ENCODE peak calls at places on chromosomes 4 and X, in nine cellular contexts. One of them, this sample, is unnamed.

GRCh38 chr4:17066972-17067371 is 168.5 kb upstream of the LDB2 start:
- DNase-seq in A549: peak
- DNase-seq in suprapubic skin: no peak
- DNase-seq in H54: peak
- DNase-seq in heart left ventricle: no peak
- DNase-seq in HCT116: no peak
- DNase-seq in H1: no peak
- DNase-seq in breast epithelium: no peak
- DNase-seq in endothelial cell of umbilical vein: peak
- DNase-seq in this sample: no peak

GRCh38 chr4:23942491-23942890 is 52.6 kb upstream of the PPARGC1A start:
- DNase-seq in A549: no peak
- DNase-seq in suprapubic skin: no peak
- DNase-seq in H54: no peak
- DNase-seq in heart left ventricle: no peak
- DNase-seq in HCT116: no peak
- DNase-seq in H1: no peak
- DNase-seq in breast epithelium: no peak
- DNase-seq in endothelial cell of umbilical vein: no peak
- DNase-seq in this sample: no peak

GRCh38 chrX:47175588-47175980 is 18.0 kb upstream of the UBA1 start:
- DNase-seq in A549: no peak
- DNase-seq in suprapubic skin: peak
- DNase-seq in H54: no peak
- DNase-seq in heart left ventricle: no peak
- DNase-seq in HCT116: no peak
- DNase-seq in H1: no peak
- DNase-seq in breast epithelium: no peak
- DNase-seq in endothelial cell of umbilical vein: no peak
- DNase-seq in this sample: peak

GRCh38 chr4:24433515-24434192 is 150.7 kb downstream of the DHX15 start:
- DNase-seq in A549: no peak
- DNase-seq in suprapubic skin: no peak
- DNase-seq in H54: no peak
- DNase-seq in heart left ventricle: no peak
- DNase-seq in HCT116: no peak
- DNase-seq in H1: no peak
- DNase-seq in breast epithelium: no peak
- DNase-seq in endothelial cell of umbilical vein: no peak
- DNase-seq in this sample: no peak

GRCh38 chr4:47705326-47705981 is 132.4 kb downstream of the CORIN start:
- DNase-seq in A549: no peak
- DNase-seq in suprapubic skin: no peak
- DNase-seq in H54: no peak
- DNase-seq in heart left ventricle: no peak
- DNase-seq in HCT116: no peak
- DNase-seq in H1: no peak
- DNase-seq in breast epithelium: no peak
- DNase-seq in endothelial cell of umbilical vein: no peak
- DNase-seq in this sample: no peak

GRCh38 chr4:65747386-65747785 is 77.1 kb upstream of the EPHA5 start:
- DNase-seq in A549: no peak
- DNase-seq in suprapubic skin: no peak
- DNase-seq in H54: no peak
- DNase-seq in heart left ventricle: no peak
- DNase-seq in HCT116: no peak
- DNase-seq in H1: no peak
- DNase-seq in breast epithelium: no peak
- DNase-seq in endothelial cell of umbilical vein: peak
- DNase-seq in this sample: no peak

GRCh38 chr4:15929555-15929954 is 9.0 kb downstream of the FGFBP1 start:
- DNase-seq in A549: no peak
- DNase-seq in suprapubic skin: no peak
- DNase-seq in H54: no peak
- DNase-seq in heart left ventricle: no peak
- DNase-seq in HCT116: no peak
- DNase-seq in H1: no peak
- DNase-seq in breast epithelium: no peak
- DNase-seq in endothelial cell of umbilical vein: no peak
- DNase-seq in this sample: no peak

GRCh38 chrX:41085883-41086626 is 810 bp downstream of the USP9X start:
- DNase-seq in A549: peak
- DNase-seq in suprapubic skin: peak
- DNase-seq in H54: no peak
- DNase-seq in heart left ventricle: peak
- DNase-seq in HCT116: no peak
- DNase-seq in H1: peak
- DNase-seq in breast epithelium: peak
- DNase-seq in endothelial cell of umbilical vein: peak
- DNase-seq in this sample: peak

GRCh38 chr4:84727491-84727890 is 144.6 kb downstream of the CDS1 start:
- DNase-seq in A549: no peak
- DNase-seq in suprapubic skin: no peak
- DNase-seq in H54: no peak
- DNase-seq in heart left ventricle: no peak
- DNase-seq in HCT116: no peak
- DNase-seq in H1: no peak
- DNase-seq in breast epithelium: no peak
- DNase-seq in endothelial cell of umbilical vein: no peak
- DNase-seq in this sample: no peak

GRCh38 chr4:12852338-12853307 is 631.5 kb downstream of the RAB28 start:
- DNase-seq in A549: peak
- DNase-seq in suprapubic skin: no peak
- DNase-seq in H54: no peak
- DNase-seq in heart left ventricle: peak
- DNase-seq in HCT116: peak
- DNase-seq in H1: no peak
- DNase-seq in breast epithelium: no peak
- DNase-seq in endothelial cell of umbilical vein: peak
- DNase-seq in this sample: no peak

GRCh38 chrX:154721155-154721554 is 29.7 kb downstream of the GAB3 start:
- DNase-seq in A549: no peak
- DNase-seq in suprapubic skin: no peak
- DNase-seq in H54: no peak
- DNase-seq in heart left ventricle: no peak
- DNase-seq in HCT116: no peak
- DNase-seq in H1: no peak
- DNase-seq in breast epithelium: no peak
- DNase-seq in endothelial cell of umbilical vein: no peak
- DNase-seq in this sample: no peak

GRCh38 chr4:102715057-102715456 is 45.7 kb downstream of the MANBA start:
- DNase-seq in A549: no peak
- DNase-seq in suprapubic skin: no peak
- DNase-seq in H54: no peak
- DNase-seq in heart left ventricle: no peak
- DNase-seq in HCT116: no peak
- DNase-seq in H1: no peak
- DNase-seq in breast epithelium: no peak
- DNase-seq in endothelial cell of umbilical vein: no peak
- DNase-seq in this sample: no peak

GRCh38 chr4:127007336-127007735 is 625.4 kb upstream of the INTU start:
- DNase-seq in A549: no peak
- DNase-seq in suprapubic skin: no peak
- DNase-seq in H54: no peak
- DNase-seq in heart left ventricle: no peak
- DNase-seq in HCT116: no peak
- DNase-seq in H1: no peak
- DNase-seq in breast epithelium: no peak
- DNase-seq in endothelial cell of umbilical vein: no peak
- DNase-seq in this sample: no peak

GRCh38 chr4:4585012-4585670 is 43.3 kb upstream of the STX18 start:
- DNase-seq in A549: no peak
- DNase-seq in suprapubic skin: no peak
- DNase-seq in H54: no peak
- DNase-seq in heart left ventricle: no peak
- DNase-seq in HCT116: no peak
- DNase-seq in H1: no peak
- DNase-seq in breast epithelium: no peak
- DNase-seq in endothelial cell of umbilical vein: no peak
- DNase-seq in this sample: no peak

GRCh38 chr4:110449947-110450346 is 26.0 kb upstream of the ENPEP start:
- DNase-seq in A549: no peak
- DNase-seq in suprapubic skin: no peak
- DNase-seq in H54: no peak
- DNase-seq in heart left ventricle: no peak
- DNase-seq in HCT116: no peak
- DNase-seq in H1: no peak
- DNase-seq in breast epithelium: no peak
- DNase-seq in endothelial cell of umbilical vein: no peak
- DNase-seq in this sample: no peak

GRCh38 chrX:125202486-125203378 is 116.9 kb upstream of the TEX13C start:
- DNase-seq in A549: no peak
- DNase-seq in suprapubic skin: peak
- DNase-seq in H54: no peak
- DNase-seq in heart left ventricle: no peak
- DNase-seq in HCT116: no peak
- DNase-seq in H1: peak
- DNase-seq in breast epithelium: no peak
- DNase-seq in endothelial cell of umbilical vein: no peak
- DNase-seq in this sample: no peak

GRCh38 chrX:27964432-27964831 is 16.8 kb downstream of the DCAF8L1 start:
- DNase-seq in A549: peak
- DNase-seq in suprapubic skin: no peak
- DNase-seq in H54: no peak
- DNase-seq in heart left ventricle: no peak
- DNase-seq in HCT116: no peak
- DNase-seq in H1: no peak
- DNase-seq in breast epithelium: no peak
- DNase-seq in endothelial cell of umbilical vein: peak
- DNase-seq in this sample: no peak

GRCh38 chr4:4859010-4859798 is at the start of gene MSX1:
- DNase-seq in A549: peak
- DNase-seq in suprapubic skin: peak
- DNase-seq in H54: peak
- DNase-seq in heart left ventricle: peak
- DNase-seq in HCT116: peak
- DNase-seq in H1: peak
- DNase-seq in breast epithelium: peak
- DNase-seq in endothelial cell of umbilical vein: peak
- DNase-seq in this sample: peak

GRCh38 chr4:52266537-52267137 is 215.5 kb downstream of the SPATA18 start:
- DNase-seq in A549: no peak
- DNase-seq in suprapubic skin: no peak
- DNase-seq in H54: no peak
- DNase-seq in heart left ventricle: no peak
- DNase-seq in HCT116: no peak
- DNase-seq in H1: no peak
- DNase-seq in breast epithelium: no peak
- DNase-seq in endothelial cell of umbilical vein: no peak
- DNase-seq in this sample: no peak

DNA sequence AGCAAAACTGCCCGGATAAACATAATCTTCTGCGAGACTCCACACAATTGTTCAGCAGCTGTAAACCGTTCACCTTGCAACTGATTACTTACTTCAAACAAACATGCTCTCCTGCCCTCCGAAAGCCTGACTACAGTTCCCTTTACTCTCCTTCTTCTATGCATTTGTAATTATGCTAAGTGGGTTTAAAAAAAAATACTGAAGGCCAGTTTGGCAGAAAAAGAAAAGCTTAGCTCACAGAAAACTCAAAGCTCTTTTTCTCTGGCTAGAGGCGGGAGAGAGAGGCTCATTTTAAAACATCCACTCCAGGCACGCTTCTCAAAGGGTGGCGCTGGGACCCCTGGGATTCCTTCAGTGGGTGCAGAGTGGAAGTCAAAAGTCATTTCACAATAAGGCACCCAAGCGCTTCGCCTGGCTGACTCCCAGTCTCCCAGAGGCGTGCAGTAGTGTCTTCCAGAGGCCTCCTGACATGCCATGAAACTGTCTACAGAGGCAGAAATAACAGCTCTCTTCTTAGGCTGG is 1.9 kb downstream of the DHRSX start:
- DNase-seq in A549: peak
- DNase-seq in suprapubic skin: no peak
- DNase-seq in H54: no peak
- DNase-seq in heart left ventricle: no peak
- DNase-seq in HCT116: no peak
- DNase-seq in H1: no peak
- DNase-seq in breast epithelium: no peak
- DNase-seq in endothelial cell of umbilical vein: peak
- DNase-seq in this sample: no peak
- TF ChIP-seq POLR2A in A549: no peak
- TF ChIP-seq POLR2A in suprapubic skin: no peak
- TF ChIP-seq POLR2A in H54: no peak
- TF ChIP-seq POLR2A in heart left ventricle: no peak
- TF ChIP-seq POLR2A in HCT116: no peak
- TF ChIP-seq POLR2A in H1: no peak
- TF ChIP-seq POLR2A in breast epithelium: no peak
- TF ChIP-seq POLR2A in endothelial cell of umbilical vein: no peak
- TF ChIP-seq POLR2A in this sample: no peak

GRCh38 chr4:7799723-7800122 is 139.9 kb downstream of the AFAP1 start:
- DNase-seq in A549: no peak
- DNase-seq in suprapubic skin: no peak
- DNase-seq in H54: no peak
- DNase-seq in heart left ventricle: no peak
- DNase-seq in HCT116: no peak
- DNase-seq in H1: no peak
- DNase-seq in breast epithelium: no peak
- DNase-seq in endothelial cell of umbilical vein: no peak
- DNase-seq in this sample: no peak
- TF ChIP-seq POLR2A in A549: no peak
- TF ChIP-seq POLR2A in suprapubic skin: no peak
- TF ChIP-seq POLR2A in H54: no peak
- TF ChIP-seq POLR2A in heart left ventricle: no peak
- TF ChIP-seq POLR2A in HCT116: no peak
- TF ChIP-seq POLR2A in H1: no peak
- TF ChIP-seq POLR2A in breast epithelium: no peak
- TF ChIP-seq POLR2A in endothelial cell of umbilical vein: no peak
- TF ChIP-seq POLR2A in this sample: no peak

GRCh38 chr4:152522245-152522644 is 13.6 kb downstream of the FBXW7 start:
- DNase-seq in A549: no peak
- DNase-seq in suprapubic skin: no peak
- DNase-seq in H54: no peak
- DNase-seq in heart left ventricle: no peak
- DNase-seq in HCT116: no peak
- DNase-seq in H1: no peak
- DNase-seq in breast epithelium: no peak
- DNase-seq in endothelial cell of umbilical vein: no peak
- DNase-seq in this sample: no peak
- TF ChIP-seq POLR2A in A549: no peak
- TF ChIP-seq POLR2A in suprapubic skin: no peak
- TF ChIP-seq POLR2A in H54: no peak
- TF ChIP-seq POLR2A in heart left ventricle: no peak
- TF ChIP-seq POLR2A in HCT116: no peak
- TF ChIP-seq POLR2A in H1: no peak
- TF ChIP-seq POLR2A in breast epithelium: no peak
- TF ChIP-seq POLR2A in endothelial cell of umbilical vein: no peak
- TF ChIP-seq POLR2A in this sample: no peak

DNA sequence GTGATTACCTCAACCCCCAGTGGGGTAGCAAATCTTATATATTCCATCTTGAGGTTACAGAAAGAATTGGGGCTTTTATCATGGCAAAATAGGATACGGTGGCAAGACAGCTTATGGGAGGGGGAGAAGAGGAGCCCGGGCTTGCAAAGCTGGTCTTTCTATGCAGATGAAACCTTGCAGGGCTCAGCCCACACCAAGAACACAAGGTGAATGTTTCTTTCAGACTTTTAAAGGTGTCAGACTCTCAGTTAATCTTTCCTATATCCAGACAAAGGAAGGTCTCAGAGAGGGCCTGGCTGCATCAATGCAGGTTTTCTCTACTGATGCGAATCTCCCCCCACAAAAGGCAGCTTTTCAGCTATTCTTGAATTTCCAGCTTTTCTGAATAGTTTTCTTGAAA is 59.9 kb upstream of the WDR17 start:
- DNase-seq in A549: no peak
- DNase-seq in suprapubic skin: no peak
- DNase-seq in H54: no peak
- DNase-seq in heart left ventricle: no peak
- DNase-seq in HCT116: no peak
- DNase-seq in H1: no peak
- DNase-seq in breast epithelium: no peak
- DNase-seq in endothelial cell of umbilical vein: no peak
- DNase-seq in this sample: no peak
- TF ChIP-seq POLR2A in A549: no peak
- TF ChIP-seq POLR2A in suprapubic skin: no peak
- TF ChIP-seq POLR2A in H54: no peak
- TF ChIP-seq POLR2A in heart left ventricle: no peak
- TF ChIP-seq POLR2A in HCT116: no peak
- TF ChIP-seq POLR2A in H1: no peak
- TF ChIP-seq POLR2A in breast epithelium: no peak
- TF ChIP-seq POLR2A in endothelial cell of umbilical vein: no peak
- TF ChIP-seq POLR2A in this sample: no peak